ENCODE peak calls at places on chromosomes 7 and 10, in four cellular contexts. Q is IMR-90, B is mammary epithelial cell, E is GM23248. L is an unnamed sample.

GRCh38 chr7:118298771-118299170 is 74.3 kb downstream of the ANKRD7 start:
- DNase-seq in B (no peak), E (no peak), Q (no peak), L (no peak)

GRCh38 chr10:59011972-59012632 is 164.3 kb upstream of the PHYHIPL start:
- DNase-seq in E (no peak), B (no peak), Q (no peak), L (no peak)

GRCh38 chr10:74024600-74024999 is 26.7 kb downstream of the VCL start:
- DNase-seq in B (no peak), E (no peak), Q (no peak), L (peak; percentile 69)

GRCh38 chr7:39105720-39106119 is 128.0 kb downstream of the POU6F2 start:
- DNase-seq in Q (no peak), E (no peak), B (no peak), L (no peak)

GRCh38 chr10:116268976-116269375 is 4.0 kb downstream of the GFRA1 start:
- DNase-seq in Q (no peak), B (no peak), E (no peak), L (no peak)

GRCh38 chr10:2714597-2714996 is 352.8 kb upstream of the PFKP start:
- DNase-seq in B (no peak), Q (no peak), E (no peak), L (no peak)

GRCh38 chr7:128104109-128104742 is 73.0 kb upstream of the LRRC4 start:
- DNase-seq in E (peak; percentile 62), Q (no peak), B (no peak), L (no peak)

GRCh38 chr7:70082026-70082655 is 483.9 kb downstream of the AUTS2 start:
- DNase-seq in B (no peak), Q (no peak), E (no peak), L (no peak)

GRCh38 chr7:142806957-142807356 is 36.2 kb downstream of the PRSS2 start:
- DNase-seq in E (no peak), B (no peak), Q (no peak), L (no peak)

DNA sequence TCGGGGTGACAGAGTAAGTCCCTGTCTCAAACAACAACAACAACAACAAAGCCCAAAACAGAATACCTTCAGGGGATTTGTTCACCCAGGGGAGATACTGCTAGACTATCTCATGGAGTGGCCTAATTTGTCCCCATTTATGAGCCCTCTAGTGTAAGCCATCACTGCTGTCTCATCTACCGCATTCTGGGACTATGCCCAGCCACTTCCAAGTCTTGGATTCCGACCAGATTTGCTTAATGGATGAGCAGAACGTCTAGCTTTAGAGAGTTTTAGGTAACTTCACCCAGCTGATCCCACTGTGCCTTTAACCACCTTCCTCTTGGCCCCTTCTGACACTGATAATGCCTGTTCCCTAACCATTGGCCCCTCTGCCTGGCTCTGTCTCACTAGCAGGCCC is 47.1 kb downstream of the PAPSS2 start:
- DNase-seq in E (no peak), Q (peak; percentile 41), B (no peak), L (peak; percentile 44)
- H3K9ac ChIP-seq in E (no peak overlapping the region), Q (no peak overlapping the region), B (no peak overlapping the region), L (no peak overlapping the region)

DNA sequence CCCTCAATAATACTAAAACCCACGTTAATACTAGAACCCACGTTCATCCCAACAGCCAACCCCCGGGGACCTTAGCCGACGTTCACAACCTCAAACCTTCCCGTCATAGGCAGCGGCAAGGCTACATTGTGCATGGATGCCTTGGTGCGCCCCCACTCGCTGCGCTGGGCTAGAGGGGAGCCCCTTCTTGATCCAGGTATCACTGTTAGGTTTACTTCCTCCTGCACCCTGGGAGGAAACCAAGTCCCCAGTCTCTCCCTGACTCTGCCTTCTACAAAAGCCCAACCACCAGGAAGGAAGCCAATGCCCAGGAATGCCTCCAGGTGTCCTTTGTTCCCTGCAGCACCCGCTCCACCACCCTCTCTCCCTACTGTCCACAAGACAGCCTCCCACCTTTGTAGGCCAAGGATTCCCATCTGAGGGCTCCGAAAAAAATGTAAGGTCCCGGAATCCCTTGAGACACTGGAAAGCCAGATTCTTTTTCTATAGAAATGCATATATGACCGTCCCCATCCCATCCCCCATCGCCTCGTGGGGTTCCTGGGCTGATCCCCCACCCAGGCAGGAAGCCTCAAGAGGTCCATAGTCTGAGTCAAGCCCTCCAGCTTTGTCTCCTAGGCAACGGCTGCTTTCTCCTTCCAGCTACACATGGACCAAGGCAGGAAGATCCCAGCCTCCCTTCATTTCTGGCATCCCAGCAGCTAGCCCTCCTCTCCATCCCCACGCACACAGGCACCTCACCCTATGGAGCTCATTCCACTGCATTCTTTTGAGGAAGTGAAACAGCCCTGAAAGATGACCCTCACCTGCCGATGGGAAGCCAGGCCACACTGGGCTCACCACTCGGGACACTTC is 25.2 kb downstream of the CTBP2 start:
- DNase-seq in E (no peak), Q (no peak), B (no peak), L (no peak)
- H3K9ac ChIP-seq in E (no peak overlapping the region), Q (no peak overlapping the region), B (no peak overlapping the region), L (no peak overlapping the region)

GRCh38 chr10:22624289-22624738 is 90.1 kb downstream of the PIP4K2A start:
- DNase-seq in Q (peak; percentile 82), B (peak; percentile 32), E (peak; percentile 84), L (peak; percentile 89)
- H3K9ac ChIP-seq in Q (no peak overlapping the region), B (no peak overlapping the region), E (peak overlapping the region; percentile 34), L (peak overlapping the region; percentile 3)

GRCh38 chr10:15640536-15641085 is 79.1 kb downstream of the ITGA8 start:
- DNase-seq in Q (no peak), E (no peak), B (no peak), L (no peak)
- H3K9ac ChIP-seq in Q (no peak overlapping the region), E (no peak overlapping the region), B (no peak overlapping the region), L (no peak overlapping the region)

GRCh38 chr10:79163663-79163970 is 94.9 kb downstream of the ZMIZ1 start:
- DNase-seq in Q (no peak), E (no peak), B (no peak), L (no peak)
- H3K9ac ChIP-seq in Q (no peak overlapping the region), E (peak overlapping the region; percentile 31), B (no peak overlapping the region), L (no peak overlapping the region)

GRCh38 chr7:150975536-150976285 is 2.4 kb downstream of the KCNH2 start:
- DNase-seq in Q (no peak), E (no peak), B (no peak), L (no peak)

GRCh38 chr7:150972094-150972493 is 6.0 kb downstream of the KCNH2 start:
- DNase-seq in E (no peak), B (no peak), Q (peak; percentile 44), L (no peak)

GRCh38 chr7:150972746-150973145 is 5.4 kb downstream of the KCNH2 start:
- DNase-seq in E (no peak), Q (no peak), B (no peak), L (no peak)

GRCh38 chr7:150974468-150975391 is 3.4 kb downstream of the KCNH2 start:
- DNase-seq in B (no peak), E (peak; percentile 62), Q (peak; percentile 25), L (peak; percentile 36)

DNA sequence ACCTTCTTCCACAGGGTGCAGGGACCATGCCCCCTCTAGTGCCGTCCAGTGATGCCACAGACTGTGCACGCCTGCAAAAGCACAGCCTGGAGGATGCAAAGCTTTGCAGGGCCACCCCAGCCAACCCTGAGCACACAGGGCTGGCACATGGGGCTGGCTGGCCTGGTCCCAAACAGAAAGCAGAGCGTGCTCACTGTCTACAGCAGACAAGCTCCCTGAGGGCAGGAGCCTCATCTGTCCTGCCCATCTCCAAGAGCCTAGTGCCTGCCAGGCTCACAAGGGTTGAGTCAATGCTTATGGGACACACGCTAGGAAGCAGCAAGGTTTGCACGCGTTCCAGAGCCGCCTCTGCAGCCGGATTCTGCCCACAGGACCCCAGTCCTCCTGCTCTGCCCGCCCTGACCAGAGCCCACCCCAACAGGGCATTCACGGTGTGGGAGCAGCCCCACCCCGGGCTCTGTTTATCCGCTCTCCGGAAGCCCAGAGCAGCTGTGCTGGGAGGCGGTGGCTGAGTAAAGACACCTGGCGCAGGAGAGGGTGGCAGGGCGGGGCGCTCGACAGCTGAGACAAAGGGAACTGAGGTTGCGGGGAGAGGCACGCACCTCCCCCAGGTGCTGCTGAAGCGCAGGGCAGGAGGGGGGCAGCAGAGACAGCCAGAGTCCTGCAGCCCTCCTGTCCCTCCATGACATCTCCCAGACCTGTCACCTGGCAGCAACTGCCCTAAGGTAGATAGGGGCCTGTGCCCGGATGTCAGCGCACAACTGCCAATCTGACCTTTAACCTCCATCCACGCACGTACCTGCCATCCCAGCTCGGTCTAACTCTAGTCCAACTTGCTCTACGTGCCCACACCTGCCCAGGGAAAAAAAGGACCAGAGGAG is 4.3 kb downstream of the KCNH2 start:
- DNase-seq in B (no peak), Q (no peak), E (no peak), L (no peak)
- H3K9ac ChIP-seq in B (no peak overlapping the region), Q (no peak overlapping the region), E (no peak overlapping the region), L (no peak overlapping the region)

GRCh38 chr7:116674508-116675173 is 2.6 kb downstream of the MET start:
- DNase-seq in Q (peak; percentile 40), B (peak; percentile 89), E (peak; percentile 67), L (peak; percentile 93)

GRCh38 chr7:116673504-116673865 is 1.5 kb downstream of the MET start:
- DNase-seq in Q (no peak), B (no peak), E (no peak), L (no peak)

GRCh38 chr7:116678812-116679211 is 6.8 kb downstream of the MET start:
- DNase-seq in Q (no peak), E (no peak), B (no peak), L (no peak)

GRCh38 chr7:116672596-116673503 is 854 bp downstream of the MET start:
- DNase-seq in Q (peak; percentile 50), B (peak; percentile 60), E (peak; percentile 78), L (peak; percentile 71)

DNA sequence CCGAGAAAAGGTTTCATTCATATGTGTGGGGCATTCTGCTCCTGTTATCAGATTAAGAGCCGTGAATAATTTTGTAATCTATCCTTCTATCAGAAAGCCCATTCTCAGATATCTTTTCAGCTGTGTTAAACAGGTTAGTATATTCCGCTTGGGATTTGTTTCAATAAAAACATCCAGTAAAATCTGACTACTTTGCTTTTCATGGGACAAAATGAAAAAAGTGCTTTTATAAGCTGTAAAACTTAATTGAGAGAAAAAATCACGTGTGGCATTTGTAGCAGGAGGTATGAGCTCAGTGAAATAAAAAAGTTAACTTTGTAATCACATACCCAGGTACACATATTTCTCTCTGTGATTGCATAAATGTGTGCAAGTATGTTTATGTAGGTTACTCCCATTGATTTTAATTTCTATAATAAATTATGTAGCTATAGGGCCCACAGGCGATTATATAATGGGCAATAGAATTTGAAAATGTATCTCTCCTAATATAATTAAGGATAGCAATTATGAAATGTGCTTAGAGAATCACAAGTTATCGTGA is 3.9 kb downstream of the MET start:
- DNase-seq in Q (no peak), E (no peak), B (no peak), L (no peak)
- H3K9ac ChIP-seq in Q (no peak overlapping the region), E (no peak overlapping the region), B (peak overlapping the region; percentile 66), L (peak overlapping the region; percentile 41)

GRCh38 chr10:13945760-13946460 is 359.1 kb downstream of the PRPF18 start:
- DNase-seq in Q (peak; percentile 63), E (no peak), B (no peak), L (no peak)
- H3K9ac ChIP-seq in Q (no peak overlapping the region), E (no peak overlapping the region), B (no peak overlapping the region), L (no peak overlapping the region)

DNA sequence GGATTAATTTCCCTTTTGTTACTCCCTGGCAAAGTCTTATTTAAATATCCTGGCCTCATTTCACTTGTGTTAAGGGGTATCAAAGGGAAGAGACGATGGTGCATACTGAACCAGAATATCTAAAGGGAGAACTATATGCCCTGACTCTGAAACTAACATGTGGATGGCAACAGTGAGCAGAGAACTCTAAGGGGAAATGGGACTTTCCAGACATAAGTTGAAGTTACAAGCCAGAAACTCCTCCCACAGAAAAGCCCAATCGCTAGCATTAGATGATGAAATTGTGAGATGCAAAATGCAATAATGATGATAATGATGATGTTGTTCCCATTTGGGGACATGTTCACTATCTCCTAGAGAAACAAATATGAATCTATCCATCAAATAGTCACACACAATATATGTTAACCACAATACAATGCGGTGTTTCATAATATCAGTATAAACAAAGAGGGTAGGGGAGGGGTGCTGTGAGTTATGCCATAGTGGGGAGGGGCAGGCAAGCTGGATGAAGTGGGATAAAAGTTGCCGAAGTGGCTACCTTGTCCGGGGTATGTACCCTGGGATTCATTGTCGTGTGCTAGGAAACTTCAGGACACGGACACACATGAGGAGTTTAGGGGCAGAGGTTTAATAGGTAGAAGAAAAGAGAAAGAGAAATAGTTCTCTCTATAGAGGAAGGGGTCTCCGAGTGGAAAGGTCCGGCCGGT is 37.1 kb downstream of the TMEM229A start:
- DNase-seq in Q (no peak), E (no peak), B (no peak), L (no peak)
- H3K9ac ChIP-seq in Q (no peak overlapping the region), E (no peak overlapping the region), B (no peak overlapping the region), L (no peak overlapping the region)

L was measured in PC-3.